ENCODE peak calls at places on chromosomes 16 and 17, in eight cellular contexts. One of them, this sample, is unnamed.

GRCh38 chr17:49676276-49676868 is 1.5 kb downstream of the SPOP start:
- DNase-seq in right lobe of liver: no peak
- DNase-seq in cardiac muscle cell: peak; percentile 48
- DNase-seq in body of pancreas: no peak
- DNase-seq in Peyer's patch: no peak
- DNase-seq in mammary epithelial cell: peak; percentile 41
- DNase-seq in endothelial cell of umbilical vein: peak; percentile 40
- DNase-seq in CD8-positive, alpha-beta memory T cell: no peak
- DNase-seq in this sample: peak; percentile 73

GRCh38 chr17:77602062-77602746 is 356.3 kb upstream of the TNRC6C start:
- DNase-seq in right lobe of liver: no peak
- DNase-seq in cardiac muscle cell: peak; percentile 54
- DNase-seq in body of pancreas: peak; percentile 35
- DNase-seq in Peyer's patch: peak; percentile 40
- DNase-seq in mammary epithelial cell: peak; percentile 80
- DNase-seq in endothelial cell of umbilical vein: no peak
- DNase-seq in CD8-positive, alpha-beta memory T cell: no peak
- DNase-seq in this sample: no peak

GRCh38 chr17:82592751-82593589 is 55.3 kb downstream of the WDR45B start:
- DNase-seq in right lobe of liver: peak; percentile 66
- DNase-seq in cardiac muscle cell: peak; percentile 84
- DNase-seq in body of pancreas: peak; percentile 88
- DNase-seq in Peyer's patch: peak; percentile 85
- DNase-seq in mammary epithelial cell: peak; percentile 68
- DNase-seq in endothelial cell of umbilical vein: peak; percentile 73
- DNase-seq in CD8-positive, alpha-beta memory T cell: peak; percentile 31
- DNase-seq in this sample: no peak

GRCh38 chr17:49252148-49252682 is 21.6 kb upstream of the PHOSPHO1 start:
- DNase-seq in right lobe of liver: no peak
- DNase-seq in cardiac muscle cell: peak; percentile 62
- DNase-seq in body of pancreas: no peak
- DNase-seq in Peyer's patch: no peak
- DNase-seq in mammary epithelial cell: peak; percentile 12
- DNase-seq in endothelial cell of umbilical vein: no peak
- DNase-seq in CD8-positive, alpha-beta memory T cell: no peak
- DNase-seq in this sample: no peak

GRCh38 chr16:30065943-30066881 is 652 bp downstream of the ALDOA start:
- DNase-seq in right lobe of liver: peak; percentile 59
- DNase-seq in cardiac muscle cell: peak; percentile 72
- DNase-seq in body of pancreas: peak; percentile 59
- DNase-seq in Peyer's patch: peak; percentile 67
- DNase-seq in mammary epithelial cell: peak; percentile 71
- DNase-seq in endothelial cell of umbilical vein: no peak
- DNase-seq in CD8-positive, alpha-beta memory T cell: no peak
- DNase-seq in this sample: no peak

GRCh38 chr16:31199430-31200041 is 3.0 kb downstream of the PYCARD start:
- DNase-seq in right lobe of liver: no peak
- DNase-seq in cardiac muscle cell: no peak
- DNase-seq in body of pancreas: no peak
- DNase-seq in Peyer's patch: no peak
- DNase-seq in mammary epithelial cell: no peak
- DNase-seq in endothelial cell of umbilical vein: no peak
- DNase-seq in CD8-positive, alpha-beta memory T cell: no peak
- DNase-seq in this sample: no peak

GRCh38 chr17:48179071-48179945 is 71.7 kb downstream of the SNX11 start:
- DNase-seq in right lobe of liver: no peak
- DNase-seq in cardiac muscle cell: peak; percentile 29
- DNase-seq in body of pancreas: no peak
- DNase-seq in Peyer's patch: no peak
- DNase-seq in mammary epithelial cell: no peak
- DNase-seq in endothelial cell of umbilical vein: no peak
- DNase-seq in CD8-positive, alpha-beta memory T cell: no peak
- DNase-seq in this sample: no peak

GRCh38 chr17:72566671-72567484 is 446.1 kb downstream of the SOX9 start:
- DNase-seq in right lobe of liver: no peak
- DNase-seq in cardiac muscle cell: no peak
- DNase-seq in body of pancreas: no peak
- DNase-seq in Peyer's patch: no peak
- DNase-seq in mammary epithelial cell: no peak
- DNase-seq in endothelial cell of umbilical vein: no peak
- DNase-seq in CD8-positive, alpha-beta memory T cell: no peak
- DNase-seq in this sample: no peak

GRCh38 chr17:80063815-80064585 is 27.6 kb downstream of the CCDC40 start:
- DNase-seq in right lobe of liver: no peak
- DNase-seq in cardiac muscle cell: peak; percentile 76
- DNase-seq in body of pancreas: peak; percentile 43
- DNase-seq in Peyer's patch: peak; percentile 78
- DNase-seq in mammary epithelial cell: no peak
- DNase-seq in endothelial cell of umbilical vein: no peak
- DNase-seq in CD8-positive, alpha-beta memory T cell: no peak
- DNase-seq in this sample: no peak

GRCh38 chr17:83200231-83200699 is 120.9 kb downstream of the METRNL start:
- DNase-seq in right lobe of liver: peak; percentile 79
- DNase-seq in cardiac muscle cell: no peak
- DNase-seq in body of pancreas: peak; percentile 61
- DNase-seq in Peyer's patch: peak; percentile 82
- DNase-seq in mammary epithelial cell: no peak
- DNase-seq in endothelial cell of umbilical vein: no peak
- DNase-seq in CD8-positive, alpha-beta memory T cell: peak; percentile 63
- DNase-seq in this sample: peak; percentile 61

GRCh38 chr16:149024-149675 is 3.3 kb upstream of the HBZ start:
- DNase-seq in right lobe of liver: peak; percentile 27
- DNase-seq in cardiac muscle cell: peak; percentile 13
- DNase-seq in body of pancreas: no peak
- DNase-seq in Peyer's patch: no peak
- DNase-seq in mammary epithelial cell: no peak
- DNase-seq in endothelial cell of umbilical vein: no peak
- DNase-seq in CD8-positive, alpha-beta memory T cell: no peak
- DNase-seq in this sample: no peak
- H3K36me3 ChIP-seq in right lobe of liver: no peaks in the 10 kb centered on the region
- H3K36me3 ChIP-seq in cardiac muscle cell: no peaks in the 10 kb centered on the region
- H3K36me3 ChIP-seq in body of pancreas: no peaks in the 10 kb centered on the region
- H3K36me3 ChIP-seq in Peyer's patch: no peaks in the 10 kb centered on the region
- H3K36me3 ChIP-seq in mammary epithelial cell: no peaks in the 10 kb centered on the region
- H3K36me3 ChIP-seq in endothelial cell of umbilical vein: no peaks in the 10 kb centered on the region
- H3K36me3 ChIP-seq in CD8-positive, alpha-beta memory T cell: no peaks in the 10 kb centered on the region
- H3K36me3 ChIP-seq in this sample: no peaks in the 10 kb centered on the region

GRCh38 chr16:84267380-84267779 is 27.3 kb upstream of the WFDC1 start:
- DNase-seq in right lobe of liver: no peak
- DNase-seq in cardiac muscle cell: no peak
- DNase-seq in body of pancreas: no peak
- DNase-seq in Peyer's patch: no peak
- DNase-seq in mammary epithelial cell: no peak
- DNase-seq in endothelial cell of umbilical vein: no peak
- DNase-seq in CD8-positive, alpha-beta memory T cell: no peak
- DNase-seq in this sample: no peak

GRCh38 chr16:84268661-84269060 is 26.0 kb upstream of the WFDC1 start:
- DNase-seq in right lobe of liver: no peak
- DNase-seq in cardiac muscle cell: no peak
- DNase-seq in body of pancreas: no peak
- DNase-seq in Peyer's patch: no peak
- DNase-seq in mammary epithelial cell: no peak
- DNase-seq in endothelial cell of umbilical vein: no peak
- DNase-seq in CD8-positive, alpha-beta memory T cell: no peak
- DNase-seq in this sample: no peak

GRCh38 chr16:84262939-84263338 is 23.1 kb upstream of the KCNG4 start:
- DNase-seq in right lobe of liver: no peak
- DNase-seq in cardiac muscle cell: no peak
- DNase-seq in body of pancreas: no peak
- DNase-seq in Peyer's patch: no peak
- DNase-seq in mammary epithelial cell: no peak
- DNase-seq in endothelial cell of umbilical vein: no peak
- DNase-seq in CD8-positive, alpha-beta memory T cell: no peak
- DNase-seq in this sample: no peak

GRCh38 chr16:84268231-84268630 is 26.4 kb upstream of the WFDC1 start:
- DNase-seq in right lobe of liver: no peak
- DNase-seq in cardiac muscle cell: no peak
- DNase-seq in body of pancreas: no peak
- DNase-seq in Peyer's patch: no peak
- DNase-seq in mammary epithelial cell: no peak
- DNase-seq in endothelial cell of umbilical vein: no peak
- DNase-seq in CD8-positive, alpha-beta memory T cell: no peak
- DNase-seq in this sample: no peak

DNA sequence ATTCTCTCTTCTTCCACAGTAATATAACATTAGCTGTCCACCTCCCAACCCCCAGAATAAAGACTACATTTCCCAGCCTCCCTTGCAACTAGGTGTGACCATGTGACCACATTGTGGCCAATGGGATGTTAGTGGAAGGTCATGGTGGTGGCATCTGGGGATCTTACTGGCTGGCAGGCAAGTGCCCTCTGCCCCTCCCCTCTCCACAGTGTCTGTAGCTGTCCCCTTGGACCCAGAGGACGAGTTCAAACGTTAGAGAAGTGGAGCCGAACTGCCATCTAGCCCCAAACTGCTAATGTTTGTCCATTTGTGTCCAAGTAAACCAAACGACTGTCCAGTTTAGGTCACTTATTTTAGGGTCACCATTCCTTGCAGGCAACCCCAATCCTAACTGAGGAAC is 26.6 kb upstream of the KCNG4 start:
- DNase-seq in right lobe of liver: peak; percentile 76
- DNase-seq in cardiac muscle cell: peak; percentile 76
- DNase-seq in body of pancreas: no peak
- DNase-seq in Peyer's patch: peak; percentile 52
- DNase-seq in mammary epithelial cell: peak; percentile 44
- DNase-seq in endothelial cell of umbilical vein: peak; percentile 71
- DNase-seq in CD8-positive, alpha-beta memory T cell: no peak
- DNase-seq in this sample: no peak
- H3K4me3 ChIP-seq in right lobe of liver: no peak overlapping the region
- H3K4me3 ChIP-seq in cardiac muscle cell: no peak overlapping the region
- H3K4me3 ChIP-seq in body of pancreas: no peak overlapping the region
- H3K4me3 ChIP-seq in Peyer's patch: no peak overlapping the region
- H3K4me3 ChIP-seq in mammary epithelial cell: no peak overlapping the region
- H3K4me3 ChIP-seq in endothelial cell of umbilical vein: no peak overlapping the region
- H3K4me3 ChIP-seq in CD8-positive, alpha-beta memory T cell: no peak overlapping the region
- H3K4me3 ChIP-seq in this sample: no peak overlapping the region

DNA sequence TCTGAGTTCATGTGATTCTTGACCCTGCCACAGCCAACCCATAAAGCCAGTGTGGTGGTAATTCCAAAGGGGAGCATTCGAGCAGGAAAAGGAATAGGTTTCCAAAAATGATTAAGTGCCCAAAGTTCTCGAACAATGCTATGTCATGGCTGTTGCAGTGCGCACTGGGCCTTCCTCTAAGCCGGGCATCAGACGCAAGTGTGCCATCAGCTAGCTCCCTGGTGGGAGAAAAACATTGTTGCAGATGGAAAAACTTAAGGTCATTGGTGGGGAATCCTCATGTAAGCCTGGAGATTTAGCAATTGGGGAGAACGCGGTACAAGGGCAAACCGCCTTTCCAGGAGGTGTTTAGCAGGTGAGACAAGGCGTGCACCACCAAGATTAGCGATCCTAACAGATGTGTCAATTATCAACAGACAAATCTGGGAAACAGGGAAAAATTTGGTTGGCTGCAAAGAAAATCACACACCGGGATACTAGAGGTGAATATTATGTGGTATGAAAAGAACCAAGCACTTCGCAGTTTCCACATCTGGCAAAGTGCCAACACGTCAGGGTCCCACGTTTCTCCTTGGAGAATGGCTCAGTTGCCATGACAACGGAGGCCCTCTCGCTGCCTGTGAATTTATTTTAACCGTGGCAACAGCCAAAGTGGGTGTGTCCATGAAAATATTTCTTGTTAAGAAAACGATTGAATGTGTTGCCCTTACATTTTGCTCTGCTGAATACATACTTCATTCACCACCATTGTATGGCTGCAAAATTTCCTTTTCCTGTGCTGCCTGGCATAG is 118.5 kb upstream of the CACNG5 start:
- DNase-seq in right lobe of liver: no peak
- DNase-seq in cardiac muscle cell: peak; percentile 36
- DNase-seq in body of pancreas: no peak
- DNase-seq in Peyer's patch: no peak
- DNase-seq in mammary epithelial cell: no peak
- DNase-seq in endothelial cell of umbilical vein: peak; percentile 52
- DNase-seq in CD8-positive, alpha-beta memory T cell: no peak
- DNase-seq in this sample: no peak
- H3K36me3 ChIP-seq in right lobe of liver: no peaks in the 10 kb centered on the region
- H3K36me3 ChIP-seq in cardiac muscle cell: no peaks in the 10 kb centered on the region
- H3K36me3 ChIP-seq in body of pancreas: no peaks in the 10 kb centered on the region
- H3K36me3 ChIP-seq in Peyer's patch: no peaks in the 10 kb centered on the region
- H3K36me3 ChIP-seq in mammary epithelial cell: no peaks in the 10 kb centered on the region
- H3K36me3 ChIP-seq in endothelial cell of umbilical vein: no peaks in the 10 kb centered on the region
- H3K36me3 ChIP-seq in CD8-positive, alpha-beta memory T cell: no peaks in the 10 kb centered on the region
- H3K36me3 ChIP-seq in this sample: no peaks in the 10 kb centered on the region

GRCh38 chr16:11315499-11315898 is 29.8 kb upstream of the RMI2 start:
- DNase-seq in right lobe of liver: no peak
- DNase-seq in cardiac muscle cell: peak; percentile 55
- DNase-seq in body of pancreas: no peak
- DNase-seq in Peyer's patch: no peak
- DNase-seq in mammary epithelial cell: no peak
- DNase-seq in endothelial cell of umbilical vein: no peak
- DNase-seq in CD8-positive, alpha-beta memory T cell: no peak
- DNase-seq in this sample: no peak

GRCh38 chr16:11310997-11311561 is 29.9 kb upstream of the PRM1 start:
- DNase-seq in right lobe of liver: no peak
- DNase-seq in cardiac muscle cell: no peak
- DNase-seq in body of pancreas: no peak
- DNase-seq in Peyer's patch: peak; percentile 82
- DNase-seq in mammary epithelial cell: no peak
- DNase-seq in endothelial cell of umbilical vein: peak; percentile 29
- DNase-seq in CD8-positive, alpha-beta memory T cell: no peak
- DNase-seq in this sample: peak; percentile 68

GRCh38 chr16:11314309-11314894 is 30.9 kb upstream of the RMI2 start:
- DNase-seq in right lobe of liver: no peak
- DNase-seq in cardiac muscle cell: no peak
- DNase-seq in body of pancreas: no peak
- DNase-seq in Peyer's patch: no peak
- DNase-seq in mammary epithelial cell: no peak
- DNase-seq in endothelial cell of umbilical vein: no peak
- DNase-seq in CD8-positive, alpha-beta memory T cell: no peak
- DNase-seq in this sample: no peak

GRCh38 chr16:11312718-11313492 is 31.8 kb upstream of the PRM1 start:
- DNase-seq in right lobe of liver: no peak
- DNase-seq in cardiac muscle cell: peak; percentile 65
- DNase-seq in body of pancreas: peak; percentile 58
- DNase-seq in Peyer's patch: peak; percentile 77
- DNase-seq in mammary epithelial cell: no peak
- DNase-seq in endothelial cell of umbilical vein: no peak
- DNase-seq in CD8-positive, alpha-beta memory T cell: no peak
- DNase-seq in this sample: no peak

DNA sequence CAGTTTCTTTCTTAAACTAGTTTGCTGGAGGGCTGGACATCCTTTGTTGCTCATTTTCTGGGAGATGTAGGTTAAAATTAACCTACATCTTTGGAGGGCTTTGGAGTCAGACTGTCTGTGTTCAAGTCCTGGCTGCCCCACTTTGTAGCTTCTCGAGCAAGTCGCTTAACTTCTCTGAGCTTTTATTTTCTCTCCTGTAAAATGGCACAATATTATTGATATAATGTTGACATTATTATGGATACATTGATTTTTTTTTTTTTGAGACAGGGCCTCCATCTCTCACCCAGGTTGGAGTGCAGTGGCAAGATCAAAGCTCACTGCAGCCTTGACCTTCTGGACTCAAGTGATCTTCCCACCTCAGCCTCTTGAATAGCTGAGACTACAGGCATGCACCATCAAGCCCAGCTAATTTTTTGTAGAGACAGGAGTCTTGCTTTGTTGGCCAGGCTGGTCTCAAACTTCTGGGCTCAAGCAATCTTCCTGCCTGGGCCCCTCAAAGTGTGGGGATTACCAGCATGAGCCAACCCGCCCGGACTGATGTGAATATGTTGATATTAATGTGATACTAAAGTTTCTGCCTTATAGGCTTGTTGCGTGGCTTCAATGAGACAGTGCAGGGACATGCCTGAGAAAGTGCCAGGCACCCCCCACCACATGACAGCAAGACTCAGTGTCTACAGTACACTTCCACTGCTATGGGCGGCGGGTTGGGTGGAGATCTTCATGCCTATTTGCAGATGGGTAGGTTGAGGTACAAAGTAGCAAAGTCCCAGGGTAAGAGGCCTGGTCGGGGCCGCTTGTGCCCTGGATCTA is 31.6 kb upstream of the RMI2 start:
- DNase-seq in right lobe of liver: no peak
- DNase-seq in cardiac muscle cell: no peak
- DNase-seq in body of pancreas: no peak
- DNase-seq in Peyer's patch: no peak
- DNase-seq in mammary epithelial cell: no peak
- DNase-seq in endothelial cell of umbilical vein: no peak
- DNase-seq in CD8-positive, alpha-beta memory T cell: no peak
- DNase-seq in this sample: no peak
- H3K4me3 ChIP-seq in right lobe of liver: no peak overlapping the region
- H3K4me3 ChIP-seq in cardiac muscle cell: no peak overlapping the region
- H3K4me3 ChIP-seq in body of pancreas: no peak overlapping the region
- H3K4me3 ChIP-seq in Peyer's patch: no peak overlapping the region
- H3K4me3 ChIP-seq in mammary epithelial cell: no peak overlapping the region
- H3K4me3 ChIP-seq in endothelial cell of umbilical vein: no peak overlapping the region
- H3K4me3 ChIP-seq in CD8-positive, alpha-beta memory T cell: no peak overlapping the region
- H3K4me3 ChIP-seq in this sample: no peak overlapping the region